ENCODE peak calls at places on chromosomes 6 and 20, in seven cellular contexts. N, T, W, X, E, R and Q are unnamed samples.

GRCh38 chr6:65182681-65183080 is 524.3 kb downstream of the EYS start:
- DNase-seq in N (no peak), T (no peak), W (peak), X (no peak), E (peak), R (no peak), Q (no peak)

GRCh38 chr6:34027445-34027936 is 118.4 kb downstream of the GRM4 start:
- DNase-seq in N (peak), T (no peak), W (no peak), X (peak), E (no peak), R (peak), Q (peak)

GRCh38 chr6:11607381-11607780 is 69.8 kb downstream of the TMEM170B start:
- DNase-seq in N (no peak), T (no peak), W (no peak), X (no peak), E (no peak), R (no peak), Q (peak)

GRCh38 chr20:63502671-63503172 is 3.8 kb upstream of the EEF1A2 start:
- DNase-seq in N (no peak), T (no peak), W (no peak), X (no peak), E (no peak), R (no peak), Q (no peak)

GRCh38 chr6:1055015-1055921 is 256.6 kb upstream of the FOXQ1 start:
- DNase-seq in N (no peak), T (no peak), W (no peak), X (no peak), E (no peak), R (no peak), Q (no peak)

GRCh38 chr6:23414204-23414501 is 711.9 kb upstream of the NRSN1 start:
- DNase-seq in N (no peak), T (no peak), W (no peak), X (no peak), E (peak), R (no peak), Q (peak)

GRCh38 chr6:28884423-28885148 is 39.2 kb downstream of the TRIM27 start:
- DNase-seq in N (no peak), T (no peak), W (no peak), X (peak), E (no peak), R (peak), Q (no peak)

GRCh38 chr20:34985439-34986310 is 30.0 kb downstream of the MYH7B start:
- DNase-seq in N (no peak), T (no peak), W (no peak), X (no peak), E (no peak), R (no peak), Q (no peak)

GRCh38 chr6:159875194-159875593 is 15.6 kb upstream of the MAS1 start:
- DNase-seq in N (no peak), T (no peak), W (no peak), X (no peak), E (no peak), R (no peak), Q (no peak)

GRCh38 chr6:28213213-28213523 is 11.9 kb upstream of the ZSCAN9 start:
- DNase-seq in N (no peak), T (no peak), W (no peak), X (no peak), E (no peak), R (no peak), Q (no peak)

GRCh38 chr20:57013741-57014140 is 252.7 kb downstream of the BMP7 start:
- DNase-seq in N (no peak), T (no peak), W (no peak), X (no peak), E (no peak), R (no peak), Q (no peak)

GRCh38 chr6:85482206-85483040 is 32.5 kb downstream of the NT5E start:
- DNase-seq in N (no peak), T (no peak), W (no peak), X (no peak), E (no peak), R (no peak), Q (no peak)

GRCh38 chr6:159594750-159595117 is 98.3 kb downstream of the SOD2 start:
- DNase-seq in N (no peak), T (no peak), W (peak), X (no peak), E (peak), R (no peak), Q (peak)

GRCh38 chr6:3748208-3748701 is 3.3 kb downstream of the PXDC1 start:
- DNase-seq in N (peak), T (no peak), W (no peak), X (peak), E (peak), R (no peak), Q (peak)

GRCh38 chr6:117448732-117449131 is 23.0 kb upstream of the ROS1 start:
- DNase-seq in N (no peak), T (no peak), W (peak), X (no peak), E (peak), R (no peak), Q (peak)

GRCh38 chr20:32416206-32416605 is 58.1 kb downstream of the ASXL1 start:
- DNase-seq in N (no peak), T (no peak), W (no peak), X (no peak), E (no peak), R (no peak), Q (no peak)

GRCh38 chr6:146578054-146578453 is 20.7 kb upstream of the ADGB start:
- DNase-seq in N (no peak), T (no peak), W (peak), X (no peak), E (no peak), R (no peak), Q (no peak)

GRCh38 chr6:28583463-28583862 is 57.8 kb downstream of the GPX5 start:
- DNase-seq in N (no peak), T (no peak), W (no peak), X (no peak), E (no peak), R (no peak), Q (no peak)

GRCh38 chr6:2656460-2657064 is 94.2 kb downstream of the MYLK4 start:
- DNase-seq in N (no peak), T (no peak), W (no peak), X (no peak), E (no peak), R (no peak), Q (no peak)

GRCh38 chr6:4853782-4854511 is 77.7 kb downstream of the CDYL start:
- DNase-seq in N (no peak), T (no peak), W (no peak), X (no peak), E (peak), R (no peak), Q (peak)

GRCh38 chr6:5462856-5463255 is 201.5 kb downstream of the FARS2 start:
- DNase-seq in N (no peak), T (no peak), W (no peak), X (no peak), E (no peak), R (no peak), Q (peak)

GRCh38 chr6:90714319-90714718 is 127.4 kb upstream of the MAP3K7 start:
- DNase-seq in N (no peak), T (no peak), W (peak), X (no peak), E (no peak), R (no peak), Q (no peak)

GRCh38 chr6:62298745-62299392 is 12.8 kb upstream of the KHDRBS2 start:
- DNase-seq in N (no peak), T (no peak), W (no peak), X (no peak), E (no peak), R (no peak), Q (no peak)

GRCh38 chr6:108363756-108364356 is 69.0 kb downstream of the AFG1L start:
- DNase-seq in N (no peak), T (no peak), W (no peak), X (no peak), E (no peak), R (no peak), Q (peak)

GRCh38 chr6:13559251-13559650 is 15.2 kb upstream of the SIRT5 start:
- DNase-seq in N (no peak), T (peak), W (no peak), X (no peak), E (no peak), R (no peak), Q (no peak)

GRCh38 chr6:10391299-10391630 is 23.6 kb downstream of the TFAP2A start:
- DNase-seq in N (no peak), T (no peak), W (no peak), X (no peak), E (no peak), R (no peak), Q (no peak)

GRCh38 chr6:46421239-46421638 is 70.0 kb downstream of the RCAN2 start:
- DNase-seq in N (no peak), T (no peak), W (peak), X (no peak), E (no peak), R (no peak), Q (no peak)

GRCh38 chr20:44154521-44155001 is 32.4 kb downstream of the JPH2 start:
- DNase-seq in N (no peak), T (no peak), W (no peak), X (no peak), E (no peak), R (no peak), Q (peak)

GRCh38 chr6:161748535-161749386 is 474.9 kb upstream of the AGPAT4 start:
- DNase-seq in N (peak), T (no peak), W (no peak), X (peak), E (no peak), R (no peak), Q (peak)

GRCh38 chr6:45808917-45809316 is 206.7 kb downstream of the CLIC5 start:
- DNase-seq in N (no peak), T (no peak), W (no peak), X (no peak), E (no peak), R (no peak), Q (peak)

GRCh38 chr6:157570752-157571151 is 189.8 kb downstream of the ZDHHC14 start:
- DNase-seq in N (no peak), T (no peak), W (no peak), X (no peak), E (no peak), R (no peak), Q (no peak)

GRCh38 chr20:17898548-17898994 is 70.0 kb downstream of the SNX5 start:
- DNase-seq in N (peak), T (peak), W (no peak), X (peak), E (peak), R (peak), Q (peak)

GRCh38 chr6:99604161-99605073 is 2.2 kb upstream of the PRDM13 start:
- DNase-seq in N (no peak), T (no peak), W (no peak), X (no peak), E (no peak), R (no peak), Q (no peak)

GRCh38 chr6:161228911-161229591 is 44.8 kb downstream of the AGPAT4 start:
- DNase-seq in N (no peak), T (no peak), W (peak), X (no peak), E (peak), R (no peak), Q (peak)

GRCh38 chr6:68634503-68635411 is at the start of gene ADGRB3:
- DNase-seq in N (peak), T (peak), W (peak), X (peak), E (peak), R (no peak), Q (peak)